ENCODE peak calls at places on chromosomes 12 and 14, in nine cellular contexts. One of them, this sample, is unnamed.

GRCh38 chr12:68568878-68569569 is 41.7 kb upstream of the RAP1B start:
- DNase-seq in fibroblast of the conjunctiva: no peak
- DNase-seq in NCI-H345: peak
- DNase-seq in A549: no peak
- DNase-seq in NCI-H748 treated with DMSO at 0.1 percent for 48 hours: no peak
- DNase-seq in activated CD8-positive, alpha-beta memory T cell treated with anti-CD3 and anti-CD28 coated beads, Interleukin-2, amount 50 U/mL, for 4 hours: no peak
- DNase-seq in mucosa of descending colon: no peak
- DNase-seq in body of pancreas: no peak
- DNase-seq in iris pigment epithelial cell: no peak
- DNase-seq in this sample: no peak

GRCh38 chr14:32087173-32087861 is 10.2 kb downstream of the ARHGAP5 start:
- DNase-seq in NCI-H345: peak
- DNase-seq in NCI-H748 treated with DMSO at 0.1 percent for 48 hours: no peak
- DNase-seq in iris pigment epithelial cell: peak
- DNase-seq in fibroblast of the conjunctiva: no peak
- DNase-seq in A549: peak
- DNase-seq in activated CD8-positive, alpha-beta memory T cell treated with anti-CD3 and anti-CD28 coated beads, Interleukin-2, amount 50 U/mL, for 4 hours: no peak
- DNase-seq in mucosa of descending colon: no peak
- DNase-seq in body of pancreas: no peak
- DNase-seq in this sample: no peak

GRCh38 chr12:14834502-14834901 is 8.8 kb downstream of the ART4 start:
- DNase-seq in iris pigment epithelial cell: no peak
- DNase-seq in A549: no peak
- DNase-seq in NCI-H345: no peak
- DNase-seq in mucosa of descending colon: no peak
- DNase-seq in body of pancreas: no peak
- DNase-seq in NCI-H748 treated with DMSO at 0.1 percent for 48 hours: no peak
- DNase-seq in fibroblast of the conjunctiva: no peak
- DNase-seq in activated CD8-positive, alpha-beta memory T cell treated with anti-CD3 and anti-CD28 coated beads, Interleukin-2, amount 50 U/mL, for 4 hours: no peak
- DNase-seq in this sample: no peak

GRCh38 chr12:87960557-87960956 is 68.6 kb downstream of the C12orf50 start:
- DNase-seq in fibroblast of the conjunctiva: no peak
- DNase-seq in body of pancreas: no peak
- DNase-seq in activated CD8-positive, alpha-beta memory T cell treated with anti-CD3 and anti-CD28 coated beads, Interleukin-2, amount 50 U/mL, for 4 hours: no peak
- DNase-seq in A549: no peak
- DNase-seq in NCI-H748 treated with DMSO at 0.1 percent for 48 hours: peak
- DNase-seq in iris pigment epithelial cell: no peak
- DNase-seq in mucosa of descending colon: no peak
- DNase-seq in NCI-H345: no peak
- DNase-seq in this sample: no peak

GRCh38 chr12:127290251-127290650 is 976.7 kb upstream of the TMEM132C start:
- DNase-seq in NCI-H345: no peak
- DNase-seq in A549: no peak
- DNase-seq in iris pigment epithelial cell: no peak
- DNase-seq in fibroblast of the conjunctiva: no peak
- DNase-seq in activated CD8-positive, alpha-beta memory T cell treated with anti-CD3 and anti-CD28 coated beads, Interleukin-2, amount 50 U/mL, for 4 hours: no peak
- DNase-seq in body of pancreas: no peak
- DNase-seq in NCI-H748 treated with DMSO at 0.1 percent for 48 hours: no peak
- DNase-seq in mucosa of descending colon: no peak
- DNase-seq in this sample: no peak

GRCh38 chr14:104559769-104560585 is 19.6 kb upstream of the C14orf180 start:
- DNase-seq in NCI-H748 treated with DMSO at 0.1 percent for 48 hours: no peak
- DNase-seq in mucosa of descending colon: peak
- DNase-seq in body of pancreas: no peak
- DNase-seq in activated CD8-positive, alpha-beta memory T cell treated with anti-CD3 and anti-CD28 coated beads, Interleukin-2, amount 50 U/mL, for 4 hours: no peak
- DNase-seq in fibroblast of the conjunctiva: no peak
- DNase-seq in iris pigment epithelial cell: no peak
- DNase-seq in A549: no peak
- DNase-seq in NCI-H345: no peak
- DNase-seq in this sample: no peak

GRCh38 chr12:132446535-132447326 is 43.2 kb upstream of the FBRSL1 start:
- DNase-seq in mucosa of descending colon: no peak
- DNase-seq in A549: no peak
- DNase-seq in iris pigment epithelial cell: no peak
- DNase-seq in body of pancreas: no peak
- DNase-seq in NCI-H748 treated with DMSO at 0.1 percent for 48 hours: no peak
- DNase-seq in fibroblast of the conjunctiva: no peak
- DNase-seq in NCI-H345: no peak
- DNase-seq in activated CD8-positive, alpha-beta memory T cell treated with anti-CD3 and anti-CD28 coated beads, Interleukin-2, amount 50 U/mL, for 4 hours: no peak
- DNase-seq in this sample: no peak

GRCh38 chr12:88725592-88726143 is 145.4 kb upstream of the KITLG start:
- DNase-seq in NCI-H748 treated with DMSO at 0.1 percent for 48 hours: no peak
- DNase-seq in body of pancreas: no peak
- DNase-seq in NCI-H345: no peak
- DNase-seq in mucosa of descending colon: no peak
- DNase-seq in iris pigment epithelial cell: no peak
- DNase-seq in fibroblast of the conjunctiva: no peak
- DNase-seq in activated CD8-positive, alpha-beta memory T cell treated with anti-CD3 and anti-CD28 coated beads, Interleukin-2, amount 50 U/mL, for 4 hours: no peak
- DNase-seq in A549: no peak
- DNase-seq in this sample: no peak

GRCh38 chr12:50458606-50459005 is 46.2 kb upstream of the DIP2B start:
- DNase-seq in body of pancreas: no peak
- DNase-seq in NCI-H748 treated with DMSO at 0.1 percent for 48 hours: no peak
- DNase-seq in mucosa of descending colon: no peak
- DNase-seq in A549: no peak
- DNase-seq in iris pigment epithelial cell: peak
- DNase-seq in activated CD8-positive, alpha-beta memory T cell treated with anti-CD3 and anti-CD28 coated beads, Interleukin-2, amount 50 U/mL, for 4 hours: no peak
- DNase-seq in NCI-H345: no peak
- DNase-seq in fibroblast of the conjunctiva: no peak
- DNase-seq in this sample: no peak